ENCODE peak calls at places on chromosome 12, in four cellular contexts. C, W, K and E are unnamed samples. For H3K27me3 and H3K36me3, the result is how much of the 10 kb centered on the place peaks cover.

GRCh38 chr12:66813137-66813867 is 134.4 kb upstream of the GRIP1 start:
- DNase-seq in C (peak), W (no peak), K (no peak), E (no peak)

GRCh38 chr12:124386059-124386458 is 91.2 kb downstream of the RFLNA start:
- DNase-seq in C (no peak), W (no peak), K (no peak), E (no peak)

GRCh38 chr12:90842477-90842876 is 112.5 kb downstream of the CCER1 start:
- DNase-seq in C (no peak), W (no peak), K (no peak), E (no peak)

GRCh38 chr12:19792028-19792427 is 352.7 kb downstream of the AEBP2 start:
- DNase-seq in C (no peak), W (no peak), K (no peak), E (no peak)

GRCh38 chr12:56021882-56022497 is 1.1 kb downstream of the IKZF4 start:
- DNase-seq in C (no peak), W (no peak), K (no peak), E (no peak)

GRCh38 chr12:10998204-10998603 is at the start of gene TAS2R20:
- DNase-seq in C (no peak), W (no peak), K (no peak), E (no peak)

GRCh38 chr12:46472893-46473633 is 100.5 kb upstream of the SLC38A2 start:
- DNase-seq in C (peak), W (no peak), K (no peak), E (no peak)

GRCh38 chr12:20631711-20632110 is 63.4 kb upstream of the SLCO1C1 start:
- DNase-seq in C (no peak), W (no peak), K (no peak), E (peak)

DNA sequence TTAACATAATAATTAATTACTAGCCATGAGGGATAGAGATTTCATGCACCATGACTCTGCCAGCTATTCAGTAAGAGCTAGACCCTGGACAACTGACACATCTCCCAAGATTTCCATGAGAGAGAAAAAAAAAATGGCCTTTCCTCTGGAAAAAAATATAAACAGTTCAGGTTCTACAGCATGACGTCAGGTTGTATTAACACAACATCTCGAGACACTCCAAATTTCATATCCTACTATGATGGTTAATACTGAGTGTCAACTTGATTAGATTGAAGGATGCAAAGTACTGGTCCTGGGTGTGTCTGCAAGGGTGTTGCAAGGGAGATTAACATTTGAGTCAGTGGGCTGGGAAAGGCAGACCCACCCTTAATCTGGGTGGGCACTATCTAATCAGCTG is 11.1 kb downstream of the DBX2 start:
- DNase-seq in C (no peak), W (no peak), K (no peak), E (no peak)
- H3K27me3 ChIP-seq in C (under half), W (under half), K (under half), E (under half)

GRCh38 chr12:14618990-14619389 is 51.3 kb upstream of the PLBD1 start:
- DNase-seq in C (no peak), W (no peak), K (no peak), E (no peak)
- TF ChIP-seq CTCF in C (peak), W (peak), K (no peak), E (peak)

GRCh38 chr12:113144771-113145170 is 4.8 kb upstream of the CFAP73 start:
- DNase-seq in C (no peak), W (no peak), K (no peak), E (no peak)

GRCh38 chr12:113140706-113141105 is 5.1 kb upstream of the RASAL1 start:
- DNase-seq in C (no peak), W (peak), K (no peak), E (no peak)

GRCh38 chr12:113142173-113142885 is 6.8 kb upstream of the RASAL1 start:
- DNase-seq in C (peak), W (peak), K (no peak), E (no peak)

GRCh38 chr12:113143959-113144358 is 5.6 kb upstream of the CFAP73 start:
- DNase-seq in C (no peak), W (no peak), K (no peak), E (no peak)

DNA sequence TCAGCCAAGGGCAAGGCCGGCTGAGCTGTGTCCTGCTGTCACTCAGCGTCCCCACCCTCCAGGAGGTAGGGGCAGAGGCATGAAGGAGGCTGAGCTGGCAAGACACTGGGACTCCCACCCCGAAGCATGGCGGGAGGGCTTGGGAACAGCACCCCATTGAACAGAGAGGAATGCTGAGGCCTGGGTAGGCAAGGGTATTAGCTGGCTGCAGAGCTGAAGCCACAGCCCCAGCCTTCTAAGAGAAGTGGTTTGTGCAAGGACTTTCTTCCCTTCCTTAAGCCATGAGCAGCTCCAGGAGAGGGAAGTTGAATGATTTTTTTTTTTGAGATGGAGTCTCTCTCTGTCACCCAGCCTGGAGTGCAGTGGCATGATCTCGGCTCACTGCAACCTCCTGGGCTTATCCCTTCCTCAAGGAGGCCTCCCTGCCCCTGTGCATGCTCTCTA is 6.6 kb upstream of the CFAP73 start:
- DNase-seq in C (no peak), W (no peak), K (no peak), E (no peak)
- H3K36me3 ChIP-seq in C (under half), W (under half), K (under half), E (under half)

GRCh38 chr12:108438687-108439086 is 76.4 kb upstream of the FICD start:
- DNase-seq in C (no peak), W (no peak), K (no peak), E (no peak)

GRCh38 chr12:108442910-108443309 is 72.2 kb upstream of the FICD start:
- DNase-seq in C (no peak), W (no peak), K (no peak), E (no peak)

GRCh38 chr12:108440736-108441135 is 74.3 kb upstream of the FICD start:
- DNase-seq in C (no peak), W (no peak), K (no peak), E (no peak)

GRCh38 chr12:108442077-108442476 is 73.0 kb upstream of the FICD start:
- DNase-seq in C (no peak), W (no peak), K (no peak), E (no peak)

GRCh38 chr12:108441549-108441948 is 73.5 kb upstream of the FICD start:
- DNase-seq in C (no peak), W (no peak), K (no peak), E (no peak)
- H3K27me3 ChIP-seq in C (under half), W (under half), K (under half), E (under half)

GRCh38 chr12:54988402-54989054 is 4.0 kb upstream of the TESPA1 start:
- DNase-seq in C (no peak), W (peak), K (peak), E (no peak)
- TF ChIP-seq CTCF in C (no peak), W (no peak), K (no peak), E (no peak)